ENCODE peak calls at places on chromosomes 2 and 18, in seven cellular contexts. Z, T, O, S, W, A and N are unnamed samples. For H3K4me1, the result is how much of the 10 kb centered on the place peaks cover.

GRCh38 chr2:189581354-189582139 is 961 bp upstream of the SLC40A1 start:
- DNase-seq in Z (peak), T (peak), O (no peak), S (no peak), W (peak), A (peak), N (peak)

GRCh38 chr18:13813271-13813849 is 10.6 kb upstream of the MC5R start:
- DNase-seq in Z (peak), T (peak), O (peak), S (peak), W (peak), A (peak), N (peak)

GRCh38 chr18:56712761-56713160 is 61.6 kb downstream of the WDR7 start:
- DNase-seq in Z (no peak), T (no peak), O (no peak), S (no peak), W (no peak), A (no peak), N (no peak)

GRCh38 chr2:172931256-172931894 is 144.3 kb upstream of the MAP3K20 start:
- DNase-seq in Z (no peak), T (no peak), O (peak), S (no peak), W (peak), A (peak), N (no peak)

GRCh38 chr2:127648321-127648720 is 2.4 kb downstream of the GPR17 start:
- DNase-seq in Z (no peak), T (no peak), O (no peak), S (no peak), W (no peak), A (no peak), N (no peak)

GRCh38 chr2:9710311-9710710 is 79.5 kb upstream of the YWHAQ start:
- DNase-seq in Z (no peak), T (no peak), O (no peak), S (no peak), W (peak), A (no peak), N (no peak)

GRCh38 chr2:31931916-31932315 is 78.9 kb downstream of the MEMO1 start:
- DNase-seq in Z (no peak), T (no peak), O (no peak), S (no peak), W (no peak), A (no peak), N (no peak)

GRCh38 chr2:66324924-66325583 is 109.9 kb upstream of the MEIS1 start:
- DNase-seq in Z (no peak), T (no peak), O (no peak), S (no peak), W (no peak), A (no peak), N (no peak)

GRCh38 chr2:95044598-95044997 is 19.1 kb downstream of the MAL start:
- DNase-seq in Z (no peak), T (no peak), O (no peak), S (no peak), W (no peak), A (no peak), N (no peak)

GRCh38 chr18:47215554-47216138 is 35.8 kb downstream of the SKOR2 start:
- DNase-seq in Z (no peak), T (no peak), O (peak), S (no peak), W (no peak), A (peak), N (no peak)

GRCh38 chr2:237291138-237291792 is 122.7 kb downstream of the COL6A3 start:
- DNase-seq in Z (peak), T (peak), O (peak), S (no peak), W (peak), A (no peak), N (no peak)

GRCh38 chr18:24060644-24061043 is 46.1 kb downstream of the TTC39C start:
- DNase-seq in Z (no peak), T (no peak), O (peak), S (no peak), W (no peak), A (no peak), N (no peak)

GRCh38 chr2:140597205-140597604 is 1533.6 kb downstream of the LRP1B start:
- DNase-seq in Z (no peak), T (no peak), O (no peak), S (no peak), W (no peak), A (no peak), N (no peak)

GRCh38 chr2:7672685-7673071 is 755.5 kb downstream of the RNF144A start:
- DNase-seq in Z (no peak), T (no peak), O (no peak), S (no peak), W (no peak), A (no peak), N (no peak)

GRCh38 chr2:152804687-152805408 is 86.4 kb downstream of the ARL6IP6 start:
- DNase-seq in Z (no peak), T (no peak), O (no peak), S (no peak), W (no peak), A (no peak), N (no peak)

GRCh38 chr2:96832751-96833507 is 10.9 kb downstream of the ANKRD23 start:
- DNase-seq in Z (peak), T (peak), O (peak), S (no peak), W (peak), A (peak), N (no peak)

GRCh38 chr18:49920731-49921130 is 107.4 kb upstream of the ACAA2 start:
- DNase-seq in Z (no peak), T (no peak), O (peak), S (no peak), W (no peak), A (peak), N (no peak)

GRCh38 chr2:95359035-95359434 is 43.5 kb upstream of the FAHD2A start:
- DNase-seq in Z (no peak), T (no peak), O (peak), S (no peak), W (peak), A (no peak), N (no peak)

GRCh38 chr2:7034313-7034712 is 117.1 kb downstream of the RNF144A start:
- DNase-seq in Z (no peak), T (no peak), O (peak), S (no peak), W (no peak), A (no peak), N (no peak)

GRCh38 chr18:35099911-35100310 is 58.7 kb downstream of the MAPRE2 start:
- DNase-seq in Z (no peak), T (no peak), O (no peak), S (no peak), W (no peak), A (no peak), N (no peak)

GRCh38 chr18:22324191-22325131 is 93.3 kb downstream of the CTAGE1 start:
- DNase-seq in Z (peak), T (peak), O (no peak), S (no peak), W (no peak), A (peak), N (peak)

GRCh38 chr18:59446012-59446411 is 86.9 kb upstream of the LMAN1 start:
- DNase-seq in Z (no peak), T (no peak), O (peak), S (no peak), W (no peak), A (peak), N (no peak)

GRCh38 chr2:218733615-218734021 is 23.0 kb downstream of the TTLL4 start:
- DNase-seq in Z (no peak), T (no peak), O (peak), S (no peak), W (peak), A (no peak), N (no peak)

GRCh38 chr2:218736535-218736934 is 25.9 kb downstream of the TTLL4 start:
- DNase-seq in Z (no peak), T (no peak), O (no peak), S (no peak), W (no peak), A (no peak), N (no peak)

GRCh38 chr2:218732761-218733158 is 22.1 kb downstream of the TTLL4 start:
- DNase-seq in Z (no peak), T (no peak), O (peak), S (no peak), W (no peak), A (no peak), N (no peak)

GRCh38 chr2:218734190-218734975 is 23.7 kb downstream of the TTLL4 start:
- DNase-seq in Z (no peak), T (no peak), O (no peak), S (no peak), W (no peak), A (no peak), N (no peak)

DNA sequence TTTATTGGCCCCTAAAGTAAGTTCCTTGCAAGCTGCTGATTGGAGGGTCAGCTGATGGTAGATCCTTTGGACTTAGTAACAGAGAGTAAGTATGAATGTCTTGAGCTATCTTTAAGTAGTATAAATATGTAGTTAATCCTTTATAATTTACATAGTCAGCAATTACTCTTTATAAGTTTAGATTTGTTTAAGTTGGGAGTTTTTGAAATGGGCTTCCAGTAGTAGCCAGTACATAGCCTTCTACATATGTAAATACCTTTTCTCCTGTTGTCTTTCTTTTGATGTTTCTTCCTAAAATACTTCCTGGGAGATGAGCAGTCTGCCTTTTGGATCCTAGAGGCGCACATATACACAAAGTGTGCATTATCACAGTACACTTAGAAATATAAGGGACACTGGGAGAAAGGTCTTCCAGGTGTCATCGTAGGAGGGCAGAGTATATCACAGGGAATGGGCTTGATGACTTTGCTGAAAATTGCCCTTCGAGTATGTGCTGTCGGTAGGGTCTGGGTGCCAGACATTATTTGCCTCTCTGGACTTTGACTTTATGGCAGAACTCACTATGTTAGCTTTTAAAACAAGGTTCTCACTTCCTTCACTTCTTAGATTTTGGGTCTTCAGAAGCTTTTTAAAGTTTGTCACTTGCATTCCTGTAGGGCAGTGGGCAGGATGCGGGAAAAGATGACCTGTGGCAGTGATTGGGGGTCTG is 21.6 kb downstream of the TTLL4 start:
- DNase-seq in Z (no peak), T (no peak), O (no peak), S (no peak), W (no peak), A (no peak), N (no peak)
- H3K4me1 ChIP-seq in Z (half or more), T (under half), O (under half), S (under half), W (under half), A (under half), N (under half)

GRCh38 chr2:130826821-130827501 is 9.8 kb upstream of the ARHGEF4 start:
- DNase-seq in Z (no peak), T (no peak), O (no peak), S (no peak), W (no peak), A (no peak), N (no peak)

GRCh38 chr2:130828461-130828860 is 8.3 kb upstream of the ARHGEF4 start:
- DNase-seq in Z (no peak), T (no peak), O (no peak), S (no peak), W (no peak), A (no peak), N (no peak)

GRCh38 chr2:130830538-130830937 is 6.2 kb upstream of the ARHGEF4 start:
- DNase-seq in Z (no peak), T (no peak), O (no peak), S (no peak), W (no peak), A (no peak), N (no peak)

GRCh38 chr2:130827502-130828251 is 9.0 kb upstream of the ARHGEF4 start:
- DNase-seq in Z (no peak), T (no peak), O (peak), S (no peak), W (peak), A (peak), N (no peak)

DNA sequence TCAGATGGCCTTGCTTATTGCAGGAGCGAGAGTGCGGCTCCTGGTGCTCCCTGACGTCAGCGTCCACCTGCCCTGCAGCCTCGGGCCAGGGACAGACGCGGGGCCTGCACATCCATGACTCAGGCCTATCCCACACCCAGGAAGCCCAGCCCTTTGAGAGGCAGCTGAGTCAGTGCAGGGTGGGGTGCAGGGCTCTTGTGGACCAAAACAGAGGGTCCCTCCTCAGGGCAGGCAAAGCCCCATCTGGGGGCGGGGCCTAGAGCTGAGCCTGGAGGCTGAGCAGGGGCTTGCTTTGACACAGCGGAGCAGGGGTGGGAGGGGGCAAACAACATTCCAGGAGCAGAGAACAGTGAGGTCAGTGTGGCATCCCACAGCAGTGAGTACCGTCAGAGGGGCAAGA is 7.7 kb upstream of the ARHGEF4 start:
- DNase-seq in Z (no peak), T (no peak), O (no peak), S (no peak), W (peak), A (no peak), N (no peak)
- H3K4me1 ChIP-seq in Z (under half), T (under half), O (under half), S (under half), W (half or more), A (under half), N (under half)

DNA sequence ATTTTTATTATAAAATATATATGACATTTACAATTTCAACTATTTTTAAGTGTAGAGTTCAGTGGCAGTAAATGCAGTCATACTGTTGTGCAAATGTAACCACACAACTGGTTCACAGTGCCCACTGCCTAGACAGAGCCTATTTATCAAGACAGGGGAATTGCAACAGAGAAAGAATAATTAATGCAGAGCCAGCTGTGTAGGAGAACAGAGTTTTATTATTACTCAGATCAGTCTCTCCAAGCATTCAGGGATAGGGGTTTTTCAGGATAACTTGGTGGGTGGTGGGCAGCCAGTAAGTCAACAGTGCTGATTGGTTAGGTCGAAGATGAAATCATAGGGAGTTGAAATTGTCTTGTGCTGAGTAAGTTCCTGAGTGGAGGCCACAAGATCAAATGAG is 200.3 kb downstream of the NYAP2 start:
- DNase-seq in Z (no peak), T (no peak), O (no peak), S (no peak), W (no peak), A (no peak), N (no peak)
- H3K4me1 ChIP-seq in Z (under half), T (under half), O (under half), S (under half), W (under half), A (under half), N (under half)

DNA sequence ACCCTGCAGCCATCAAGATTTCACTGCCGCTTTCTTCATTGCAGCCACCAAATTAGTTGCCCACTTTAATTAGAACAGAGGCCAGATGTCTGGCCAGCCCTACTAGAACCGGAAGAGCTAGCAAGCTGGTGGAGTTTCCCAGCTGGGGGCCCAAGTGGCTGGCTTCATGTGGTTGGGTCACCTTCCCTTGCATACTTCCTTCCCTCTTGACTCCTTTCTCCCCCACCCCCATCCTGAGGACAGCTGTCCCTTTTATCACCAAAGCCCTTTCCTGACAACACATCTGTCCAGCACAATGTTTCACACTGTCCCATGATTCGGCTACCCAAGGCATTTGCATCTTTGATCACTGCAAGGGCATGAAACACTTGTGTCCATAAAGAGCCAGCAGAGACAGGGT is 187.3 kb downstream of the BCL11A start:
- DNase-seq in Z (no peak), T (no peak), O (no peak), S (no peak), W (no peak), A (no peak), N (no peak)
- H3K4me1 ChIP-seq in Z (under half), T (under half), O (under half), S (under half), W (under half), A (under half), N (under half)

DNA sequence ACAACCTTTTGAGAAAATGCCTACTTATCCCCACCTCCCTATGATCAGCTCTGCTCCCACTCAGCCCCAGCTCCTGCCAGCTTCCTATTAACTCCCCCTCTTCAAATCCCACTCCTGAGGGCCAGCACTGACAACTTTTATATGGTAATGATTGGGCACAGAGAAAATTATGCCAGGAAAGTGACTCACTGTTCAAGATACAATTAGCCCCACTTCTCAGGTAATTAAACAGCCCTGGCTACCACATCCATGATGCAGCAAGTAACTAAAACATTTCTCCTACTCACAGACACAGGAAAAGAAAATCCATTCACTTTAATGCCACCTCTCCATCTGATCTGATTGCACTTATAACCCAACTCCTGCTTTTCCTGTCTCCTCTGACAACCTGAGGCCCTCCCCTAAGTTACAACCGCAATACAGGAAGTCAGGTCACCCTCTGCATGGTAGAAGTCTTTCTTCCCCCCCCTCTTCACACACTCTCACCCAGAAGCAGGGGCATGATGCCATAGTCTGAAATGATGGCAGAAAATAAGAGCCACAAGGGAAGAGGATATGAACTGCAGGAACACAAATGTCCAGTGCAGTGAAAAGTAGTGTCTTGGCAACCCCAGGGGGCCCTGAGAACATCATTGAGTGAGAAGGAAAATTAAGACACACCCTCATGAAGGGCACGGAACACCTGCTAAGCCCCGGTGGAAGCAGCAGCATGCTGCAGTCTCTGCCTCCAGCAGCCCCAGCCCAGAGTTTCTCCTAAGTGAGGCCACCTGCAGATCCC is 54.4 kb downstream of the STK39 start:
- DNase-seq in Z (no peak), T (no peak), O (no peak), S (peak), W (peak), A (no peak), N (peak)
- H3K4me1 ChIP-seq in Z (half or more), T (half or more), O (under half), S (under half), W (half or more), A (under half), N (under half)

DNA sequence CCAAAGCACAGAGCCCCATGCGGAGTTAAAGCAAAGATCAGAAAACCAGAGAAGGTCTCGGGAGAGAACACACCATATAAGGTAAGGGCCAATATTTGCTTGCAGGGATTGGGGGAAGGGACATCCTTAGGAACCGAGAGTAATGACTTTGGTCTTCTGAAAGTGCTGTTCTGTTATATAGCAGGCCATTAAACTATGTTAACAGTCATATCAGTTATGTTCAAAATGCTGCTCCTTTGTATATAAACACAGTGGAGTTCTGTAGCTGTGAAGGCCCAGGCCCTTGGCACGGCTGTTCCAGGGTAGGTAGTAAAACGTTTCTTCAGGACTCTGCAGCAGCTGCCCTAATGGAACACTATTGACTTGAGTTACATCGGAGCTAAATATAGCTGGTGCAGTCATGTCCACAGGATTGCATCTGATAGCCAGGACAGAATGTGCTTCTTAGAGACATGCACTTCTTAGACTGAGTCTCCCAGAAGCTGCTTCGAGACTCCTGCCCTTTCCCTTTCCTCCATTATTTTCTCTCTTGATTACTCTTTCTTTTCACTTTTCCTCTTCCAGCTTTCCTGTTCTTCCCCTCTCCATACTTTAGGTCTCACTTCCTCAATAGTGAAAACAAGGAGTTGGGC is 122.4 kb downstream of the SETBP1 start:
- DNase-seq in Z (no peak), T (peak), O (peak), S (no peak), W (no peak), A (no peak), N (no peak)
- H3K4me1 ChIP-seq in Z (under half), T (under half), O (under half), S (under half), W (under half), A (under half), N (under half)

GRCh38 chr2:159891917-159892691 is 94.1 kb upstream of the CD302 start:
- DNase-seq in Z (no peak), T (no peak), O (peak), S (no peak), W (peak), A (no peak), N (no peak)
- H3K4me1 ChIP-seq in Z (under half), T (under half), O (under half), S (under half), W (under half), A (under half), N (under half)